ENCODE peak calls at places on chromosomes 5 and 9, in five cellular contexts. J is mucosa of gallbladder, U is NCI-H226, S is fibroblast of lung, X is GM04503. K is an unnamed sample.
A peak's percentile ranks its signal among the peaks of the same experiment; 100 is the strongest.

GRCh38 chr5:104241051-104241450 is 678.5 kb upstream of the NUDT12 start:
- DNase-seq in S (no peak), U (no peak), X (no peak), J (no peak), K (peak; percentile 33)

GRCh38 chr9:123544007-123544827 is 188.2 kb downstream of the CRB2 start:
- DNase-seq in S (peak; percentile 68), X (no peak), J (no peak), U (no peak), K (no peak)

GRCh38 chr9:124849801-124850200 is 3.5 kb upstream of the WDR38 start:
- DNase-seq in S (peak; percentile 79), X (no peak), J (no peak), U (no peak), K (no peak)

GRCh38 chr5:3364941-3365340 is 230.7 kb upstream of the IRX1 start:
- DNase-seq in U (no peak), S (no peak), J (no peak), X (no peak), K (no peak)

GRCh38 chr5:111132731-111133435 is 40.7 kb downstream of the WDR36 start:
- DNase-seq in J (no peak), S (no peak), U (no peak), X (no peak), K (no peak)

GRCh38 chr5:176543428-176544182 is 5.5 kb upstream of the CDHR2 start:
- DNase-seq in S (peak; percentile 47), U (peak; percentile 23), J (peak; percentile 76), X (no peak), K (no peak)

GRCh38 chr5:620152-620551 is 8.0 kb downstream of the CEP72 start:
- DNase-seq in X (no peak), S (no peak), J (no peak), U (no peak), K (no peak)

GRCh38 chr5:141766152-141766551 is 84.1 kb upstream of the ARAP3 start:
- DNase-seq in S (no peak), X (no peak), J (no peak), U (no peak), K (no peak)

GRCh38 chr5:179228341-179229121 is 116.7 kb downstream of the ADAMTS2 start:
- DNase-seq in J (no peak), S (no peak), U (no peak), X (no peak), K (no peak)

GRCh38 chr5:76771705-76772405 is 47.0 kb upstream of the F2RL1 start:
- DNase-seq in J (no peak), S (peak; percentile 54), X (no peak), U (peak; percentile 50), K (no peak)

GRCh38 chr5:143543358-143544255 is 140.1 kb upstream of the NR3C1 start:
- DNase-seq in J (no peak), S (peak; percentile 30), X (no peak), U (peak; percentile 70), K (no peak)

GRCh38 chr9:98021306-98022040 is 35.1 kb upstream of the NANS start:
- DNase-seq in U (no peak), S (no peak), X (no peak), J (no peak), K (no peak)

GRCh38 chr5:172421-172820 is 18.9 kb upstream of the LRRC14B start:
- DNase-seq in U (no peak), J (no peak), X (no peak), S (no peak), K (no peak)

GRCh38 chr5:118029807-118030206 is 958.5 kb downstream of the DTWD2 start:
- DNase-seq in X (no peak), U (no peak), S (no peak), J (no peak), K (no peak)

GRCh38 chr5:76691470-76692273 is 24.3 kb upstream of the F2R start:
- DNase-seq in J (no peak), X (no peak), S (peak; percentile 59), U (peak; percentile 29), K (no peak)

GRCh38 chr9:72478993-72479392 is 42.4 kb upstream of the TMC1 start:
- DNase-seq in J (no peak), X (no peak), S (no peak), U (no peak), K (no peak)

GRCh38 chr9:129235931-129236331 is 57.9 kb upstream of the IER5L start:
- DNase-seq in U (no peak), X (no peak), J (no peak), S (no peak), K (no peak)

GRCh38 chr5:38265546-38266179 is 7.3 kb downstream of the EGFLAM start:
- DNase-seq in S (peak; percentile 58), X (no peak), J (peak; percentile 60), U (peak; percentile 20), K (peak; percentile 25)

GRCh38 chr5:136192526-136193395 is at the start of gene SMIM32:
- DNase-seq in S (no peak), X (no peak), J (peak; percentile 67), U (no peak), K (no peak)

GRCh38 chr9:86262436-86262835 is 3.0 kb upstream of the C9orf153 start:
- DNase-seq in X (no peak), S (no peak), J (no peak), U (no peak), K (no peak)

GRCh38 chr9:16345902-16346301 is 524.6 kb downstream of the BNC2 start:
- DNase-seq in X (no peak), J (no peak), S (no peak), U (no peak), K (no peak)

GRCh38 chr5:1543398-1544293 is 19.9 kb upstream of the LPCAT1 start:
- DNase-seq in X (no peak), S (no peak), J (peak; percentile 8), U (peak; percentile 35), K (no peak)

GRCh38 chr5:137220523-137220927 is 278.6 kb downstream of the SPOCK1 start:
- DNase-seq in X (peak; percentile 67), J (no peak), U (peak; percentile 21), S (peak; percentile 37), K (peak; percentile 84)

GRCh38 chr9:136728548-136729123 is 14.1 kb downstream of the LCN10 start:
- DNase-seq in U (no peak), J (no peak), X (no peak), S (peak; percentile 31), K (peak; percentile 27)

GRCh38 chr9:87857141-87857947 is 25.3 kb upstream of the SPATA31E1 start:
- DNase-seq in J (no peak), S (no peak), X (no peak), U (no peak), K (no peak)